ENCODE peak calls at places on chromosomes 12 and 14, in ten cellular contexts. I is NCI-H1417, C is AG04450, M is T47D, D is OCI-LY7, E is fibroblast of lung, H is T-cell, J is RWPE1, F is NCI-H748 treated with DMSO at 0.1 percent for 48 hours, T is progenitor cell of endocrine pancreas. V is an unnamed sample.

GRCh38 chr14:95551435-95551834 is 16.6 kb downstream of the GLRX5 start:
- DNase-seq in I (no peak), C (no peak), M (no peak), D (no peak), E (no peak), H (no peak), J (no peak), F (no peak), T (no peak), V (no peak)

GRCh38 chr14:98957211-98958047 is 314.6 kb downstream of the BCL11B start:
- DNase-seq in I (no peak), C (no peak), M (no peak), D (no peak), E (peak; percentile 95), H (no peak), J (peak; percentile 87), F (no peak), T (no peak), V (no peak)

GRCh38 chr12:130254476-130255276 is 83.0 kb upstream of the PIWIL1 start:
- DNase-seq in I (no peak), C (no peak), M (no peak), D (no peak), E (no peak), H (no peak), J (no peak), F (no peak), T (no peak), V (no peak)

GRCh38 chr14:34501997-34502396 is 37.5 kb downstream of the EAPP start:
- DNase-seq in I (no peak), C (no peak), M (no peak), D (no peak), E (peak; percentile 30), H (no peak), J (no peak), F (no peak), T (no peak), V (no peak)

GRCh38 chr14:28673056-28673455 is 93.5 kb upstream of the FOXG1 start:
- DNase-seq in I (no peak), C (no peak), M (no peak), D (no peak), E (no peak), H (no peak), J (no peak), F (no peak), T (no peak), V (no peak)

GRCh38 chr14:68464716-68465115 is 328.2 kb downstream of the ZFP36L1 start:
- DNase-seq in I (no peak), C (no peak), M (no peak), D (no peak), E (peak; percentile 23), H (no peak), J (peak; percentile 75), F (no peak), T (no peak), V (no peak)

GRCh38 chr14:93333631-93334095 is 827 bp upstream of the BTBD7 start:
- DNase-seq in I (peak; percentile 39), C (no peak), M (no peak), D (peak; percentile 8), E (no peak), H (no peak), J (no peak), F (no peak), T (no peak), V (no peak)

GRCh38 chr14:61106627-61107147 is 125.6 kb downstream of the SLC38A6 start:
- DNase-seq in I (no peak), C (no peak), M (peak; percentile 16), D (peak; percentile 52), E (no peak), H (no peak), J (no peak), F (no peak), T (no peak), V (peak; percentile 41)

GRCh38 chr12:38508246-38508645 is 191.7 kb downstream of the ALG10B start:
- DNase-seq in I (no peak), C (no peak), M (no peak), D (no peak), E (no peak), H (no peak), J (no peak), F (no peak), T (no peak), V (peak; percentile 24)

GRCh38 chr14:102471921-102472814 is 37.4 kb downstream of the ANKRD9 start:
- DNase-seq in I (no peak), C (no peak), M (no peak), D (no peak), E (no peak), H (no peak), J (no peak), F (no peak), T (no peak), V (no peak)

GRCh38 chr14:101070540-101071492 is 167.3 kb upstream of the RTL1 start:
- DNase-seq in I (no peak), C (no peak), M (no peak), D (no peak), E (no peak), H (no peak), J (no peak), F (no peak), T (peak; percentile 5), V (no peak)

GRCh38 chr14:80981673-80982072 is 26.3 kb downstream of the TSHR start:
- DNase-seq in I (no peak), C (no peak), M (no peak), D (no peak), E (no peak), H (no peak), J (no peak), F (no peak), T (no peak), V (no peak)

GRCh38 chr14:95044463-95045254 is 112.7 kb downstream of the DICER1 start:
- DNase-seq in I (peak; percentile 29), C (no peak), M (no peak), D (no peak), E (no peak), H (no peak), J (no peak), F (no peak), T (no peak), V (no peak)

GRCh38 chr14:102929349-102930137 is 7.1 kb downstream of the AMN start:
- DNase-seq in I (no peak), C (no peak), M (no peak), D (no peak), E (no peak), H (no peak), J (no peak), F (no peak), T (no peak), V (no peak)

GRCh38 chr12:12032771-12033588 is 37.8 kb upstream of the BCL2L14 start:
- DNase-seq in I (peak; percentile 89), C (peak; percentile 76), M (peak; percentile 77), D (peak; percentile 80), E (peak; percentile 90), H (peak; percentile 53), J (peak; percentile 78), F (peak; percentile 57), T (peak; percentile 77), V (peak; percentile 90)

GRCh38 chr12:54936736-54937135 is 47.8 kb downstream of the TESPA1 start:
- DNase-seq in I (no peak), C (no peak), M (no peak), D (no peak), E (no peak), H (no peak), J (peak; percentile 18), F (no peak), T (no peak), V (no peak)

GRCh38 chr12:83389237-83389996 is 702.7 kb downstream of the TMTC2 start:
- DNase-seq in I (no peak), C (no peak), M (peak; percentile 76), D (no peak), E (no peak), H (no peak), J (no peak), F (no peak), T (no peak), V (peak; percentile 76)

GRCh38 chr14:92471919-92472318 is 41.7 kb upstream of the RIN3 start:
- DNase-seq in I (no peak), C (peak; percentile 86), M (no peak), D (no peak), E (peak; percentile 76), H (no peak), J (peak; percentile 90), F (no peak), T (no peak), V (peak; percentile 86)

GRCh38 chr14:103563089-103563620 is 395 bp downstream of the COA8 start:
- DNase-seq in I (no peak), C (no peak), M (peak; percentile 81), D (no peak), E (no peak), H (no peak), J (peak; percentile 82), F (peak; percentile 71), T (no peak), V (no peak)

GRCh38 chr12:57890191-57891120 is 43.9 kb upstream of the CTDSP2 start:
- DNase-seq in I (peak; percentile 15), C (no peak), M (peak; percentile 29), D (no peak), E (no peak), H (no peak), J (no peak), F (no peak), T (no peak), V (no peak)

GRCh38 chr12:34406996-34407300 is 384.7 kb downstream of the ALG10 start:
- DNase-seq in I (no peak), C (no peak), M (no peak), D (no peak), E (no peak), H (no peak), J (no peak), F (no peak), T (peak; percentile 7), V (no peak)

GRCh38 chr12:114412307-114412706 is 6.4 kb upstream of the TBX5 start:
- DNase-seq in I (no peak), C (no peak), M (no peak), D (no peak), E (no peak), H (no peak), J (no peak), F (no peak), T (no peak), V (peak; percentile 23)

GRCh38 chr12:110002691-110003515 is 3.7 kb downstream of the ANKRD13A start:
- DNase-seq in I (no peak), C (no peak), M (no peak), D (no peak), E (peak; percentile 43), H (no peak), J (peak; percentile 52), F (no peak), T (no peak), V (no peak)

GRCh38 chr12:21169878-21170472 is 39.0 kb downstream of the SLCO1B1 start:
- DNase-seq in I (peak; percentile 29), C (no peak), M (peak; percentile 61), D (peak; percentile 62), E (peak; percentile 37), H (peak; percentile 3), J (peak; percentile 1), F (peak; percentile 51), T (peak; percentile 78), V (peak; percentile 84)

GRCh38 chr14:69152181-69152943 is 557 bp downstream of the DCAF5 start:
- DNase-seq in I (no peak), C (no peak), M (peak; percentile 79), D (peak; percentile 67), E (peak; percentile 54), H (peak; percentile 51), J (peak; percentile 42), F (peak; percentile 25), T (no peak), V (peak; percentile 85)

GRCh38 chr12:116093915-116094314 is 183.6 kb downstream of the MED13L start:
- DNase-seq in I (no peak), C (no peak), M (no peak), D (no peak), E (no peak), H (no peak), J (no peak), F (no peak), T (no peak), V (no peak)

GRCh38 chr12:47963340-47964040 is at the start of gene TMEM106C:
- DNase-seq in I (peak; percentile 97), C (peak; percentile 74), M (peak; percentile 95), D (peak; percentile 96), E (peak; percentile 89), H (peak; percentile 90), J (peak; percentile 97), F (peak; percentile 92), T (peak; percentile 95), V (peak; percentile 97)

GRCh38 chr12:110349521-110350151 is 53.9 kb downstream of the ANAPC7 start:
- DNase-seq in I (no peak), C (no peak), M (no peak), D (no peak), E (no peak), H (peak; percentile 50), J (no peak), F (no peak), T (no peak), V (no peak)